ENCODE peak calls at places on chromosomes 1 and 21, in nine cellular contexts. One of them, this sample, is unnamed. For H3K4me1, the result is how much of the 10 kb centered on the place peaks cover.

GRCh38 chr21:44750675-44751025 is 39.3 kb upstream of the TSPEAR start:
- DNase-seq in body of pancreas: no peak
- DNase-seq in esophagus squamous epithelium: no peak
- DNase-seq in HCT116: no peak
- DNase-seq in heart left ventricle: no peak
- DNase-seq in ovary: no peak
- DNase-seq in vagina: no peak
- DNase-seq in endothelial cell of umbilical vein: no peak
- DNase-seq in transverse colon: no peak
- DNase-seq in this sample: no peak

GRCh38 chr1:59526240-59526639 is 229.3 kb downstream of the FGGY start:
- DNase-seq in body of pancreas: no peak
- DNase-seq in esophagus squamous epithelium: no peak
- DNase-seq in HCT116: no peak
- DNase-seq in heart left ventricle: no peak
- DNase-seq in ovary: no peak
- DNase-seq in vagina: no peak
- DNase-seq in endothelial cell of umbilical vein: no peak
- DNase-seq in transverse colon: no peak
- DNase-seq in this sample: no peak

GRCh38 chr1:154846921-154847442 is 23.1 kb downstream of the KCNN3 start:
- DNase-seq in body of pancreas: no peak
- DNase-seq in esophagus squamous epithelium: no peak
- DNase-seq in HCT116: no peak
- DNase-seq in heart left ventricle: no peak
- DNase-seq in ovary: no peak
- DNase-seq in vagina: no peak
- DNase-seq in endothelial cell of umbilical vein: no peak
- DNase-seq in transverse colon: no peak
- DNase-seq in this sample: no peak

GRCh38 chr21:26246073-26246472 is 75.5 kb upstream of the APP start:
- DNase-seq in body of pancreas: no peak
- DNase-seq in esophagus squamous epithelium: no peak
- DNase-seq in HCT116: no peak
- DNase-seq in heart left ventricle: no peak
- DNase-seq in ovary: no peak
- DNase-seq in vagina: no peak
- DNase-seq in endothelial cell of umbilical vein: no peak
- DNase-seq in transverse colon: no peak
- DNase-seq in this sample: no peak

GRCh38 chr1:179708434-179709195 is 34.5 kb upstream of the FAM163A start:
- DNase-seq in body of pancreas: no peak
- DNase-seq in esophagus squamous epithelium: no peak
- DNase-seq in HCT116: no peak
- DNase-seq in heart left ventricle: no peak
- DNase-seq in ovary: no peak
- DNase-seq in vagina: no peak
- DNase-seq in endothelial cell of umbilical vein: peak
- DNase-seq in transverse colon: no peak
- DNase-seq in this sample: no peak

GRCh38 chr1:96979287-96979686 is 257.7 kb downstream of the PTBP2 start:
- DNase-seq in body of pancreas: no peak
- DNase-seq in esophagus squamous epithelium: no peak
- DNase-seq in HCT116: no peak
- DNase-seq in heart left ventricle: no peak
- DNase-seq in ovary: no peak
- DNase-seq in vagina: no peak
- DNase-seq in endothelial cell of umbilical vein: no peak
- DNase-seq in transverse colon: no peak
- DNase-seq in this sample: no peak

GRCh38 chr1:155463865-155464264 is 98.7 kb downstream of the ASH1L start:
- DNase-seq in body of pancreas: no peak
- DNase-seq in esophagus squamous epithelium: no peak
- DNase-seq in HCT116: no peak
- DNase-seq in heart left ventricle: no peak
- DNase-seq in ovary: no peak
- DNase-seq in vagina: no peak
- DNase-seq in endothelial cell of umbilical vein: no peak
- DNase-seq in transverse colon: no peak
- DNase-seq in this sample: no peak

GRCh38 chr1:21099034-21099868 is 77.4 kb downstream of the EIF4G3 start:
- DNase-seq in body of pancreas: no peak
- DNase-seq in esophagus squamous epithelium: no peak
- DNase-seq in HCT116: no peak
- DNase-seq in heart left ventricle: no peak
- DNase-seq in ovary: no peak
- DNase-seq in vagina: no peak
- DNase-seq in endothelial cell of umbilical vein: no peak
- DNase-seq in transverse colon: no peak
- DNase-seq in this sample: no peak

GRCh38 chr1:230231739-230232075 is 164.7 kb downstream of the GALNT2 start:
- DNase-seq in body of pancreas: peak
- DNase-seq in esophagus squamous epithelium: no peak
- DNase-seq in HCT116: no peak
- DNase-seq in heart left ventricle: peak
- DNase-seq in ovary: peak
- DNase-seq in vagina: no peak
- DNase-seq in endothelial cell of umbilical vein: no peak
- DNase-seq in transverse colon: peak
- DNase-seq in this sample: no peak

GRCh38 chr1:167043752-167044488 is 46.3 kb downstream of the GPA33 start:
- DNase-seq in body of pancreas: peak
- DNase-seq in esophagus squamous epithelium: no peak
- DNase-seq in HCT116: no peak
- DNase-seq in heart left ventricle: peak
- DNase-seq in ovary: peak
- DNase-seq in vagina: no peak
- DNase-seq in endothelial cell of umbilical vein: no peak
- DNase-seq in transverse colon: peak
- DNase-seq in this sample: peak

GRCh38 chr1:10958614-10959013 is 53.8 kb upstream of the TARDBP start:
- DNase-seq in body of pancreas: no peak
- DNase-seq in esophagus squamous epithelium: no peak
- DNase-seq in HCT116: no peak
- DNase-seq in heart left ventricle: no peak
- DNase-seq in ovary: no peak
- DNase-seq in vagina: no peak
- DNase-seq in endothelial cell of umbilical vein: no peak
- DNase-seq in transverse colon: no peak
- DNase-seq in this sample: no peak

GRCh38 chr1:67909776-67910175 is 76.5 kb upstream of the GNG12 start:
- DNase-seq in body of pancreas: no peak
- DNase-seq in esophagus squamous epithelium: no peak
- DNase-seq in HCT116: no peak
- DNase-seq in heart left ventricle: no peak
- DNase-seq in ovary: no peak
- DNase-seq in vagina: no peak
- DNase-seq in endothelial cell of umbilical vein: no peak
- DNase-seq in transverse colon: no peak
- DNase-seq in this sample: no peak

GRCh38 chr1:244199883-244200282 is 148.8 kb downstream of the ZBTB18 start:
- DNase-seq in body of pancreas: no peak
- DNase-seq in esophagus squamous epithelium: no peak
- DNase-seq in HCT116: no peak
- DNase-seq in heart left ventricle: no peak
- DNase-seq in ovary: no peak
- DNase-seq in vagina: no peak
- DNase-seq in endothelial cell of umbilical vein: no peak
- DNase-seq in transverse colon: no peak
- DNase-seq in this sample: no peak

GRCh38 chr21:43188181-43188580 is 19.4 kb downstream of the CRYAA start:
- DNase-seq in body of pancreas: no peak
- DNase-seq in esophagus squamous epithelium: no peak
- DNase-seq in HCT116: no peak
- DNase-seq in heart left ventricle: peak
- DNase-seq in ovary: no peak
- DNase-seq in vagina: peak
- DNase-seq in endothelial cell of umbilical vein: no peak
- DNase-seq in transverse colon: no peak
- DNase-seq in this sample: no peak

GRCh38 chr1:224340711-224341384 is 10.9 kb upstream of the NVL start:
- DNase-seq in body of pancreas: peak
- DNase-seq in esophagus squamous epithelium: no peak
- DNase-seq in HCT116: no peak
- DNase-seq in heart left ventricle: peak
- DNase-seq in ovary: no peak
- DNase-seq in vagina: no peak
- DNase-seq in endothelial cell of umbilical vein: peak
- DNase-seq in transverse colon: peak
- DNase-seq in this sample: peak

GRCh38 chr1:2398871-2399270 is 7.2 kb downstream of the RER1 start:
- DNase-seq in body of pancreas: no peak
- DNase-seq in esophagus squamous epithelium: no peak
- DNase-seq in HCT116: no peak
- DNase-seq in heart left ventricle: no peak
- DNase-seq in ovary: no peak
- DNase-seq in vagina: no peak
- DNase-seq in endothelial cell of umbilical vein: no peak
- DNase-seq in transverse colon: no peak
- DNase-seq in this sample: no peak
- TF ChIP-seq POLR2A in body of pancreas: no peak
- TF ChIP-seq POLR2A in esophagus squamous epithelium: no peak
- TF ChIP-seq POLR2A in HCT116: no peak
- TF ChIP-seq POLR2A in heart left ventricle: no peak
- TF ChIP-seq POLR2A in ovary: no peak
- TF ChIP-seq POLR2A in vagina: no peak
- TF ChIP-seq POLR2A in endothelial cell of umbilical vein: no peak
- TF ChIP-seq POLR2A in transverse colon: no peak
- TF ChIP-seq POLR2A in this sample: no peak

GRCh38 chr1:221698579-221699349 is 43.1 kb downstream of the DUSP10 start:
- DNase-seq in body of pancreas: no peak
- DNase-seq in esophagus squamous epithelium: no peak
- DNase-seq in HCT116: no peak
- DNase-seq in heart left ventricle: no peak
- DNase-seq in ovary: no peak
- DNase-seq in vagina: no peak
- DNase-seq in endothelial cell of umbilical vein: no peak
- DNase-seq in transverse colon: no peak
- DNase-seq in this sample: no peak

GRCh38 chr1:221697924-221698425 is 43.9 kb downstream of the DUSP10 start:
- DNase-seq in body of pancreas: no peak
- DNase-seq in esophagus squamous epithelium: no peak
- DNase-seq in HCT116: no peak
- DNase-seq in heart left ventricle: no peak
- DNase-seq in ovary: no peak
- DNase-seq in vagina: no peak
- DNase-seq in endothelial cell of umbilical vein: no peak
- DNase-seq in transverse colon: no peak
- DNase-seq in this sample: no peak

GRCh38 chr1:221699582-221700519 is 42.0 kb downstream of the DUSP10 start:
- DNase-seq in body of pancreas: no peak
- DNase-seq in esophagus squamous epithelium: no peak
- DNase-seq in HCT116: no peak
- DNase-seq in heart left ventricle: no peak
- DNase-seq in ovary: no peak
- DNase-seq in vagina: no peak
- DNase-seq in endothelial cell of umbilical vein: no peak
- DNase-seq in transverse colon: no peak
- DNase-seq in this sample: no peak

GRCh38 chr1:221704291-221704690 is 37.6 kb downstream of the DUSP10 start:
- DNase-seq in body of pancreas: no peak
- DNase-seq in esophagus squamous epithelium: no peak
- DNase-seq in HCT116: no peak
- DNase-seq in heart left ventricle: no peak
- DNase-seq in ovary: no peak
- DNase-seq in vagina: no peak
- DNase-seq in endothelial cell of umbilical vein: no peak
- DNase-seq in transverse colon: no peak
- DNase-seq in this sample: no peak

DNA sequence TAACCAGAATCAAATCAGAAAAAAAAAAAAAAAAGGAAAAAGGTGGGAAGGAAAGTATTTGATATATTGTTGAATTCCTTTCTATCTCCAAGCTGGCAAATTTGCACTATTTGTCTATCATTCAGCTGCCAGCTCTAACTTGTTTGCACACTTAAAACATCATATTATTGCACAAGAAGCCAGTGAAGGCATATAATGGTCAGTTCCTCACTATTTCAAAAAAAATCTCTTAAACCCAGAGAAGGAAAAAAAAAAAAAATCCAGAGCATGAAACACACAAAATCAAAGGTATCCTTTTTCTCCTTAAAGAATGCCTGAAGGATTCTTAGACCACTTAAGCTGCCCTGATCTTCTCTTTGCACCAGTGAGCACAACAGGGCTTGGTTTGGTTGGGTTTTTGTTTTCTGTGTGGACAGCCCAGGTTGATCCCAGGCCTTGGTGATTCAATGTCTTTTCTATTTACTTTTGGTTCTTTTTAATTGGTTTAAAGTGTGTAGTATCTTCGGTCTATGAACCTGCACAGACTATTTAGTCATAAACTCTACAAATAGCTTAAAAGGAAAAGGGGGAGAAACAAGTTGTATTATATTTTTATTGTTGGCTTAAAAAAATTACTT is 40.2 kb downstream of the DUSP10 start:
- DNase-seq in body of pancreas: no peak
- DNase-seq in esophagus squamous epithelium: no peak
- DNase-seq in HCT116: no peak
- DNase-seq in heart left ventricle: no peak
- DNase-seq in ovary: no peak
- DNase-seq in vagina: no peak
- DNase-seq in endothelial cell of umbilical vein: no peak
- DNase-seq in transverse colon: no peak
- DNase-seq in this sample: no peak
- H3K4me1 ChIP-seq in body of pancreas: under half
- H3K4me1 ChIP-seq in esophagus squamous epithelium: under half
- H3K4me1 ChIP-seq in HCT116: under half
- H3K4me1 ChIP-seq in heart left ventricle: under half
- H3K4me1 ChIP-seq in ovary: under half
- H3K4me1 ChIP-seq in vagina: under half
- H3K4me1 ChIP-seq in endothelial cell of umbilical vein: under half
- H3K4me1 ChIP-seq in transverse colon: under half
- H3K4me1 ChIP-seq in this sample: under half

DNA sequence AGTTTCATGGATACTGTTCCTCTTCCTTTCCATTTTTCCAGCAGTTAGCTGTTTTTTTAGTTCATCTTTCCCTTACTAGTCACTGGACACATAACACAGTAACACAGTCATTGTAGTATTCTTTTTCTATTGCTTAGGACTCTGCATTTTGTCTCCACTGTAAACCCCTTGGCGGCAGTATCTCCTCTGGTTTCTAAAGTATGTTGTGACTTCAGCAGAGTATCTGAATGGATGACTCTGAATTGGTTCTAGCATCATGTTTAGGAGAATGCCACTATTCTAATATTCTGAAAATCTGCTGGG is 2.2 kb downstream of the CDC7 start:
- DNase-seq in body of pancreas: no peak
- DNase-seq in esophagus squamous epithelium: no peak
- DNase-seq in HCT116: no peak
- DNase-seq in heart left ventricle: no peak
- DNase-seq in ovary: no peak
- DNase-seq in vagina: no peak
- DNase-seq in endothelial cell of umbilical vein: no peak
- DNase-seq in transverse colon: no peak
- DNase-seq in this sample: no peak
- TF ChIP-seq CTCF in body of pancreas: no peak
- TF ChIP-seq CTCF in esophagus squamous epithelium: no peak
- TF ChIP-seq CTCF in HCT116: no peak
- TF ChIP-seq CTCF in heart left ventricle: no peak
- TF ChIP-seq CTCF in ovary: no peak
- TF ChIP-seq CTCF in vagina: no peak
- TF ChIP-seq CTCF in endothelial cell of umbilical vein: no peak
- TF ChIP-seq CTCF in transverse colon: no peak
- TF ChIP-seq CTCF in this sample: no peak

GRCh38 chr1:41486892-41487728 is 2.6 kb upstream of the EDN2 start:
- DNase-seq in body of pancreas: no peak
- DNase-seq in esophagus squamous epithelium: no peak
- DNase-seq in HCT116: no peak
- DNase-seq in heart left ventricle: no peak
- DNase-seq in ovary: peak
- DNase-seq in vagina: no peak
- DNase-seq in endothelial cell of umbilical vein: no peak
- DNase-seq in transverse colon: no peak
- DNase-seq in this sample: no peak
- TF ChIP-seq POLR2A in body of pancreas: no peak
- TF ChIP-seq POLR2A in esophagus squamous epithelium: no peak
- TF ChIP-seq POLR2A in HCT116: no peak
- TF ChIP-seq POLR2A in heart left ventricle: no peak
- TF ChIP-seq POLR2A in ovary: no peak
- TF ChIP-seq POLR2A in vagina: no peak
- TF ChIP-seq POLR2A in endothelial cell of umbilical vein: no peak
- TF ChIP-seq POLR2A in transverse colon: no peak
- TF ChIP-seq POLR2A in this sample: no peak